ENCODE peak calls at places on chromosome 22, in four cellular contexts. S is lung, U is kidney, N is tibial nerve. A is an unnamed sample.

GRCh38 chr22:42185915-42186439 is 55.4 kb upstream of the CYP2D6 start:
- DNase-seq in S (no peak), U (no peak), N (no peak), A (no peak)

GRCh38 chr22:28023774-28024173 is 104.7 kb upstream of the PITPNB start:
- DNase-seq in S (no peak), U (no peak), N (no peak), A (no peak)

GRCh38 chr22:45318168-45318557 is 8.4 kb downstream of the FAM118A start:
- DNase-seq in S (peak; percentile 56), U (peak; percentile 87), N (peak; percentile 78), A (peak; percentile 90)

GRCh38 chr22:34973926-34974325 is 92.0 kb upstream of the ISX start:
- DNase-seq in S (no peak), U (no peak), N (no peak), A (no peak)

GRCh38 chr22:26429458-26430238 is 588 bp downstream of the ASPHD2 start:
- DNase-seq in S (no peak), U (no peak), N (no peak), A (no peak)

GRCh38 chr22:30566125-30566524 is 8.3 kb downstream of the GAL3ST1 start:
- DNase-seq in S (no peak), U (no peak), N (no peak), A (no peak)

GRCh38 chr22:24803064-24803542 is 2.9 kb upstream of the SGSM1 start:
- DNase-seq in S (peak; percentile 60), U (no peak), N (peak; percentile 32), A (peak; percentile 30)

GRCh38 chr22:50308597-50308935 is 1.1 kb upstream of the PLXNB2 start:
- DNase-seq in S (peak; percentile 73), U (peak; percentile 96), N (peak; percentile 62), A (no peak)

GRCh38 chr22:25840883-25841282 is 98.9 kb downstream of the MYO18B start:
- DNase-seq in S (no peak), U (no peak), N (no peak), A (no peak)

GRCh38 chr22:43060213-43060612 is 29.0 kb downstream of the TTLL1 start:
- DNase-seq in S (no peak), U (no peak), N (no peak), A (peak; percentile 28)

GRCh38 chr22:30556388-30556787 is 9.8 kb upstream of the SEC14L6 start:
- DNase-seq in S (no peak), U (no peak), N (no peak), A (no peak)

GRCh38 chr22:26634189-26634588 is 12.4 kb downstream of the CRYBA4 start:
- DNase-seq in S (no peak), U (no peak), N (no peak), A (no peak)

GRCh38 chr22:39148727-39149535 is 3.5 kb downstream of the CBX7 start:
- DNase-seq in S (no peak), U (no peak), N (peak; percentile 80), A (peak; percentile 68)

GRCh38 chr22:20244744-20245576 is 23.2 kb downstream of the RTN4R start:
- DNase-seq in S (no peak), U (no peak), N (no peak), A (peak; percentile 71)

GRCh38 chr22:30224161-30224857 is 22.2 kb downstream of the LIF start:
- DNase-seq in S (no peak), U (no peak), N (no peak), A (no peak)

GRCh38 chr22:45096256-45096907 is 67.3 kb upstream of the NUP50 start:
- DNase-seq in S (peak; percentile 68), U (no peak), N (peak; percentile 31), A (peak; percentile 40)

GRCh38 chr22:20427945-20428417 is 9.6 kb downstream of the SCARF2 start:
- DNase-seq in S (no peak), U (peak; percentile 10), N (no peak), A (no peak)

GRCh38 chr22:31995046-31995445 is 48.0 kb upstream of the SLC5A1 start:
- DNase-seq in S (no peak), U (no peak), N (no peak), A (no peak)

GRCh38 chr22:33386270-33386669 is 328.1 kb upstream of the SYN3 start:
- DNase-seq in S (no peak), U (no peak), N (no peak), A (no peak)

DNA sequence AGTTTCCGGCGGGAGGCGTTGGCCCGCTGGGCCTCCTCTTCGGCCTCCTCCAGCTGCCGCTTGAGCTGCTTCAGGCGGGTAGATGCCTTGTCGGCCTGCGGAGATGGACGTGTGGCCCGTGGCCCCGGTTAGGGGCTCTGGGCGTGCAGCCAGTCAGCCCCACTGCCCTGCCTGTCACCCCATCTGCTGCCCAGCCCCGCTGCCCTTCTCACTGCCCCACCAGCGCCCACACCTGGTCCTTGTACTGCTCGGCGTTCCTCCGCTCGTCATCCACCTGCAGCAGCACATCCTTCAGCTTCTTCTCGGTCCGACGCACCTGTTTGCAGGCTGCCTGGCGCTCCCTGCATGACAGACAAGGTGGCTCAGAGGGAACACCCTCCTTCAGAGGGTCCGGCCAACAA is 31.2 kb downstream of the APOL1 start:
- DNase-seq in S (no peak), U (no peak), N (no peak), A (no peak)
- H3K36me3 ChIP-seq in S (peaks cover 73% of the 10 kb centered on the region), U (peaks cover 52% of the 10 kb centered on the region), N (peaks cover 10% of the 10 kb centered on the region), A (peaks cover 68% of the 10 kb centered on the region)

DNA sequence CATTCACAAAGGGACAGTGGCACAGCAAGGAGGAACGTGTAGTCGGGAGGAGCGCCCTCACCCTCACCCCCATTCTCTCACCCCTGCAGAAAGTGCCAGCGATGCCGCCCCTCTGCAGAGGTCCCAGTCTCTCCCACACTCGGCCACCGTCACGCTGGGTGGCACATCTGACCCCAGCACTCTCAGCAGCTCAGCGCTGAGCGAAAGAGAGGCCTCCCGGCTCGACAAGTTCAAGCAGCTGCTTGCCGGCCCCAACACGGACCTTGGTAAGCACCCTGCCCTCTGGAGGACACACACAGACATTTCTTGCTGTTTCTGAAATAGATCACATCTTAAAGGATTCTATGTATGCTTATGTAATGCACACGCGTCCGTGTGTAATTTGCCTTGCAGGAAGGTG is 34.9 kb downstream of the TBC1D22A start:
- DNase-seq in S (no peak), U (peak; percentile 79), N (no peak), A (no peak)
- TF ChIP-seq CTCF in S (no peak), U (peak; percentile 42), N (peak; percentile 9), A (no peak)

DNA sequence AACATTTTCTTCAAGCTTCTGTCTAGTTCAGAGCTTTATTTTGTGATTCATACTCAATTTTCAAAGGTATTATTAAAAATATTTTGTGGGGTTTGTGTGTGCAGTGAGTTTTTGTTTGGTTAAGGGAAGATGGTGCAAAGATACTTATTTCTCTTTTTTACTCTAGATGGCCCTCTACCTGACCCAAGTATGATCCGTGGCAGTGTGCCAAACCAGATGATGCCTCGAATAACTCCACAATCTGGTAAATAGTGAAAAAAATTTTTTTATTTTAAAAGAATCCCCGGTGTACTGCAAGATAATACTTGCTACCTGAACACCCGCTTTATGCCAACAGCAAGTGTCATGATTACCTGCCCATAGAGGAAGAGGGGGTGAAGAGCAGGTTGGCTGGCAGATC is 54.2 kb downstream of the EP300 start:
- DNase-seq in S (no peak), U (no peak), N (peak; percentile 21), A (no peak)
- H3K36me3 ChIP-seq in S (peaks cover 36% of the 10 kb centered on the region), U (peaks cover 48% of the 10 kb centered on the region), N (peaks cover 12% of the 10 kb centered on the region), A (peaks cover 57% of the 10 kb centered on the region)

GRCh38 chr22:17370766-17371181 is 1.5 kb downstream of the CECR2 start:
- DNase-seq in S (no peak), U (no peak), N (no peak), A (no peak)

GRCh38 chr22:17368727-17369552 is at the start of gene CECR2:
- DNase-seq in S (peak; percentile 76), U (peak; percentile 79), N (no peak), A (no peak)

GRCh38 chr22:17368144-17368726 is 1.0 kb upstream of the CECR2 start:
- DNase-seq in S (no peak), U (no peak), N (no peak), A (no peak)

GRCh38 chr22:17370036-17370765 is 941 bp downstream of the CECR2 start:
- DNase-seq in S (no peak), U (peak; percentile 76), N (no peak), A (no peak)

DNA sequence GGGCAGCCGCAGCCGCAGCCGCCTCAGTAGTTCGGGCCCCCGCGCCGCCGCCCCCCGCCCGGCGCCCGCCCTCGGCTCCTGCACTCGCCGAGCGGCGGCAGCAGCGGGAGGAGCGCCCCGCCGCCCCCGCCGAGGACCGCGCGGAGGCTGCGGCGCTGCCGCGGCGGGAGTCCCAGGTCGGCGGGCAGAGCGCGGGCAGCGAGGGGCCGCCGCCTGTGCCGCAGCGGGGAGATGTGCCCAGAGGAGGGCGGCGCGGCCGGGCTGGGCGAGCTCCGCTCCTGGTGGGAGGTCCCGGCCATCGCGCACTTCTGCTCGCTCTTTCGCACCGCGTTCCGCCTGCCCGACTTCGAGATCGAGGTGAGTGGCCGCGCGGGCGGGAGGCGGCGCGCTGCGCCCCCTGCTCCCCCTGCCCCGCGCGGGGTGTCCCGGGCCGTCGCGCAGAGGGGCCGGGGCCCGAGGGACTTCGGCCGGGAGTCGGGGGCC is 334 bp downstream of the CECR2 start:
- DNase-seq in S (no peak), U (peak; percentile 74), N (no peak), A (peak; percentile 16)
- TF ChIP-seq CTCF in S (no peak), U (no peak), N (no peak), A (no peak)

DNA sequence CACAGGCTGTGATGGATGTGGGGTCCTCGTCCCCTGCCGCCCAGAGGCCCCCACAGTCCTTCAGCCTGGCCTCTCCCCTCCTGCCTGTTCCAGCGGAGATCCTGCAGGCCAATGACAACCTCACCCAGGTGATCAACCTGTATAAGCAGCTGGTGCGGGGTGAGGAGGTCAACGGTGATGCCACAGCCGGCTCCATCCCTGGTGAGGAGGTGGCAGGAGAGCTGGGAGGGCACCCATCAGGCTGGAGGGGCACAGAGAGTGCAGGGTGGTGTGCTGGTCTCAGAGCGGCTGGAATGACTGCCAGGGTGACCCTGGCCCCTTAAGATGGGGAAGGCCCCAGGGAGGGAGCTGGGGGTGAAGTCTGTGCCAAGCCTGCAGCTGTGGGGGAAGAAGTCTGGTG is 14.6 kb upstream of the SH3BP1 start:
- DNase-seq in S (peak; percentile 26), U (no peak), N (no peak), A (no peak)
- H3K36me3 ChIP-seq in S (peaks cover 46% of the 10 kb centered on the region), U (peaks cover 2% of the 10 kb centered on the region), N (no peaks in the 10 kb centered on the region), A (no peaks in the 10 kb centered on the region)